ENCODE peak calls at places on chromosomes 13 and 19, in seven cellular contexts. F is PC-9; E is LHCN-M2; Z is NCI-H1417; Y is heart right ventricle; S is T follicular helper cell; W is stimulated activated CD4-positive, alpha-beta T cell treated with anti-CD3 and anti-CD28 coated beads, Interleukin-1b, Interleukin-23, amount 100 ng/mL, for 1 hour. P is an unnamed sample.

GRCh38 chr13:77417897-77418296 is 91.0 kb upstream of the MYCBP2 start:
- DNase-seq in S (no peak), E (no peak), W (no peak), Y (no peak), F (no peak), Z (no peak), P (no peak)

GRCh38 chr19:18045307-18046013 is 37.5 kb downstream of the ARRDC2 start:
- DNase-seq in Z (no peak), Y (no peak), S (no peak), E (no peak), W (no peak), F (no peak), P (no peak)

GRCh38 chr19:49746206-49746958 is 16.7 kb downstream of the TSKS start:
- DNase-seq in Y (peak), Z (no peak), W (no peak), F (no peak), E (no peak), S (peak), P (no peak)

GRCh38 chr13:66216723-66217122 is 1013.4 kb downstream of the PCDH9 start:
- DNase-seq in F (no peak), S (no peak), E (peak), Z (no peak), W (no peak), Y (no peak), P (no peak)

GRCh38 chr19:1523412-1524205 is at the start of gene PLK5:
- DNase-seq in S (no peak), F (no peak), W (no peak), Y (no peak), E (no peak), Z (no peak), P (no peak)

GRCh38 chr13:50592412-50593145 is 250.9 kb downstream of the DLEU7 start:
- DNase-seq in F (no peak), S (no peak), Y (no peak), E (peak), Z (no peak), W (no peak), P (peak)

GRCh38 chr13:113902536-113902935 is 38.7 kb upstream of the GAS6 start:
- DNase-seq in S (no peak), Y (no peak), E (no peak), Z (no peak), F (no peak), W (no peak), P (no peak)

GRCh38 chr19:14502334-14503092 is 6.6 kb upstream of the GIPC1 start:
- DNase-seq in S (no peak), Z (peak), W (no peak), F (peak), Y (no peak), E (no peak), P (no peak)

GRCh38 chr13:48178126-48178525 is 54.9 kb upstream of the ITM2B start:
- DNase-seq in F (no peak), S (no peak), Z (no peak), E (no peak), Y (no peak), W (no peak), P (no peak)

GRCh38 chr13:40187836-40188591 is 478.4 kb downstream of the FOXO1 start:
- DNase-seq in Y (no peak), E (no peak), F (no peak), Z (no peak), S (peak), W (peak), P (no peak)

GRCh38 chr19:54551293-54551692 is 22.3 kb upstream of the LILRA2 start:
- DNase-seq in S (no peak), Z (no peak), W (no peak), F (no peak), Y (no peak), E (no peak), P (no peak)

GRCh38 chr13:78024996-78025395 is 106.4 kb upstream of the EDNRB start:
- DNase-seq in S (no peak), Y (no peak), W (no peak), F (no peak), E (no peak), Z (no peak), P (no peak)

GRCh38 chr13:105074756-105075155 is 1460.7 kb downstream of the EFNB2 start:
- DNase-seq in F (no peak), Y (no peak), E (no peak), S (no peak), W (no peak), Z (no peak), P (no peak)

GRCh38 chr13:44103721-44104490 is 224.2 kb downstream of the LACC1 start:
- DNase-seq in Y (no peak), S (no peak), Z (no peak), W (no peak), F (no peak), E (no peak), P (no peak)

GRCh38 chr13:67369895-67370660 is 139.9 kb upstream of the PCDH9 start:
- DNase-seq in W (no peak), F (no peak), E (peak), Y (no peak), Z (no peak), S (no peak), P (no peak)

GRCh38 chr19:38877781-38878574 is at the start of gene RINL:
- DNase-seq in Y (no peak), Z (peak), E (no peak), W (peak), S (peak), F (peak), P (no peak)

GRCh38 chr13:44040070-44040753 is 160.5 kb downstream of the LACC1 start:
- DNase-seq in Z (no peak), W (no peak), S (no peak), F (no peak), E (no peak), Y (no peak), P (no peak)

GRCh38 chr19:30692517-30692870 is 320.3 kb downstream of the ZNF536 start:
- DNase-seq in S (no peak), W (no peak), E (peak), F (no peak), Z (no peak), Y (no peak), P (no peak)